ENCODE peak calls at places on chromosomes 5 and 9, in eight cellular contexts. One of them, this sample, is unnamed. For H3K4me1, the result is how much of the 10 kb centered on the place peaks cover.

GRCh38 chr5:37839441-37840035 is 303 bp downstream of the GDNF start:
- DNase-seq in PC-3: peak
- DNase-seq in HCT116: no peak
- DNase-seq in right lobe of liver: no peak
- DNase-seq in RWPE2: no peak
- DNase-seq in esophagus squamous epithelium: no peak
- DNase-seq in colonic mucosa: no peak
- DNase-seq in stomach: no peak
- DNase-seq in this sample: no peak

GRCh38 chr9:22097712-22098111 is 88.6 kb upstream of the CDKN2B start:
- DNase-seq in RWPE2: no peak
- DNase-seq in PC-3: peak
- DNase-seq in HCT116: no peak
- DNase-seq in esophagus squamous epithelium: no peak
- DNase-seq in right lobe of liver: no peak
- DNase-seq in stomach: no peak
- DNase-seq in colonic mucosa: no peak
- DNase-seq in this sample: no peak

GRCh38 chr5:137264573-137264972 is 234.6 kb downstream of the SPOCK1 start:
- DNase-seq in colonic mucosa: no peak
- DNase-seq in RWPE2: no peak
- DNase-seq in HCT116: no peak
- DNase-seq in PC-3: no peak
- DNase-seq in esophagus squamous epithelium: no peak
- DNase-seq in stomach: no peak
- DNase-seq in right lobe of liver: no peak
- DNase-seq in this sample: no peak

GRCh38 chr5:159849437-159850191 is 66.7 kb upstream of the ADRA1B start:
- DNase-seq in colonic mucosa: no peak
- DNase-seq in stomach: no peak
- DNase-seq in right lobe of liver: no peak
- DNase-seq in RWPE2: no peak
- DNase-seq in esophagus squamous epithelium: no peak
- DNase-seq in HCT116: no peak
- DNase-seq in PC-3: peak
- DNase-seq in this sample: no peak

GRCh38 chr5:115770466-115770865 is 46.0 kb downstream of the CDO1 start:
- DNase-seq in colonic mucosa: peak
- DNase-seq in RWPE2: no peak
- DNase-seq in PC-3: peak
- DNase-seq in right lobe of liver: no peak
- DNase-seq in esophagus squamous epithelium: no peak
- DNase-seq in stomach: peak
- DNase-seq in HCT116: peak
- DNase-seq in this sample: no peak

GRCh38 chr9:11023201-11023600 is 410.4 kb upstream of the PTPRD start:
- DNase-seq in PC-3: no peak
- DNase-seq in RWPE2: no peak
- DNase-seq in esophagus squamous epithelium: no peak
- DNase-seq in stomach: no peak
- DNase-seq in right lobe of liver: no peak
- DNase-seq in HCT116: no peak
- DNase-seq in colonic mucosa: no peak
- DNase-seq in this sample: no peak

GRCh38 chr5:24703934-24704333 is 59.2 kb upstream of the CDH10 start:
- DNase-seq in RWPE2: no peak
- DNase-seq in HCT116: no peak
- DNase-seq in colonic mucosa: no peak
- DNase-seq in right lobe of liver: no peak
- DNase-seq in stomach: no peak
- DNase-seq in esophagus squamous epithelium: no peak
- DNase-seq in PC-3: no peak
- DNase-seq in this sample: no peak

GRCh38 chr5:175797521-175798038 is 73.8 kb upstream of the CPLX2 start:
- DNase-seq in stomach: no peak
- DNase-seq in esophagus squamous epithelium: no peak
- DNase-seq in HCT116: no peak
- DNase-seq in RWPE2: no peak
- DNase-seq in right lobe of liver: no peak
- DNase-seq in colonic mucosa: no peak
- DNase-seq in PC-3: peak
- DNase-seq in this sample: no peak

GRCh38 chr5:151497391-151498002 is 50.1 kb downstream of the SLC36A1 start:
- DNase-seq in RWPE2: no peak
- DNase-seq in colonic mucosa: no peak
- DNase-seq in esophagus squamous epithelium: no peak
- DNase-seq in HCT116: no peak
- DNase-seq in stomach: no peak
- DNase-seq in right lobe of liver: no peak
- DNase-seq in PC-3: no peak
- DNase-seq in this sample: no peak

GRCh38 chr9:112755675-112756074 is 5.1 kb downstream of the SNX30 start:
- DNase-seq in RWPE2: no peak
- DNase-seq in right lobe of liver: no peak
- DNase-seq in esophagus squamous epithelium: no peak
- DNase-seq in HCT116: no peak
- DNase-seq in colonic mucosa: peak
- DNase-seq in stomach: no peak
- DNase-seq in PC-3: no peak
- DNase-seq in this sample: no peak

GRCh38 chr5:109468737-109469420 is 59.1 kb upstream of the PJA2 start:
- DNase-seq in colonic mucosa: peak
- DNase-seq in stomach: peak
- DNase-seq in HCT116: peak
- DNase-seq in PC-3: peak
- DNase-seq in right lobe of liver: peak
- DNase-seq in RWPE2: peak
- DNase-seq in esophagus squamous epithelium: peak
- DNase-seq in this sample: peak

GRCh38 chr5:142697846-142698245 is 12.0 kb upstream of the FGF1 start:
- DNase-seq in stomach: no peak
- DNase-seq in right lobe of liver: no peak
- DNase-seq in colonic mucosa: no peak
- DNase-seq in PC-3: peak
- DNase-seq in HCT116: no peak
- DNase-seq in RWPE2: no peak
- DNase-seq in esophagus squamous epithelium: no peak
- DNase-seq in this sample: no peak

GRCh38 chr5:4511996-4512656 is 628.0 kb upstream of the ADAMTS16 start:
- DNase-seq in right lobe of liver: no peak
- DNase-seq in PC-3: peak
- DNase-seq in colonic mucosa: no peak
- DNase-seq in esophagus squamous epithelium: no peak
- DNase-seq in HCT116: no peak
- DNase-seq in stomach: no peak
- DNase-seq in RWPE2: no peak
- DNase-seq in this sample: no peak

GRCh38 chr5:66306105-66306843 is 162.2 kb downstream of the SREK1 start:
- DNase-seq in right lobe of liver: no peak
- DNase-seq in PC-3: peak
- DNase-seq in colonic mucosa: peak
- DNase-seq in RWPE2: no peak
- DNase-seq in stomach: peak
- DNase-seq in esophagus squamous epithelium: no peak
- DNase-seq in HCT116: peak
- DNase-seq in this sample: no peak

GRCh38 chr5:2703615-2704014 is 47.9 kb downstream of the IRX2 start:
- DNase-seq in HCT116: no peak
- DNase-seq in colonic mucosa: no peak
- DNase-seq in right lobe of liver: no peak
- DNase-seq in PC-3: no peak
- DNase-seq in stomach: no peak
- DNase-seq in RWPE2: no peak
- DNase-seq in esophagus squamous epithelium: no peak
- DNase-seq in this sample: no peak

GRCh38 chr9:35191105-35191504 is 29.3 kb downstream of the UNC13B start:
- DNase-seq in esophagus squamous epithelium: no peak
- DNase-seq in colonic mucosa: no peak
- DNase-seq in stomach: no peak
- DNase-seq in PC-3: no peak
- DNase-seq in RWPE2: no peak
- DNase-seq in HCT116: no peak
- DNase-seq in right lobe of liver: no peak
- DNase-seq in this sample: no peak

GRCh38 chr9:99905833-99906402 is 536 bp upstream of the STX17 start:
- DNase-seq in HCT116: no peak
- DNase-seq in stomach: peak
- DNase-seq in right lobe of liver: no peak
- DNase-seq in colonic mucosa: peak
- DNase-seq in PC-3: peak
- DNase-seq in esophagus squamous epithelium: no peak
- DNase-seq in RWPE2: no peak
- DNase-seq in this sample: no peak

GRCh38 chr9:128056086-128056485 is 11.0 kb downstream of the NAIF1 start:
- DNase-seq in HCT116: no peak
- DNase-seq in stomach: peak
- DNase-seq in esophagus squamous epithelium: no peak
- DNase-seq in colonic mucosa: no peak
- DNase-seq in right lobe of liver: no peak
- DNase-seq in RWPE2: no peak
- DNase-seq in PC-3: no peak
- DNase-seq in this sample: no peak

GRCh38 chr5:34957857-34958690 is 28.7 kb downstream of the DNAJC21 start:
- DNase-seq in esophagus squamous epithelium: no peak
- DNase-seq in RWPE2: no peak
- DNase-seq in colonic mucosa: peak
- DNase-seq in right lobe of liver: no peak
- DNase-seq in stomach: no peak
- DNase-seq in HCT116: no peak
- DNase-seq in PC-3: peak
- DNase-seq in this sample: no peak

GRCh38 chr5:133565993-133566392 is 46.3 kb downstream of the FSTL4 start:
- DNase-seq in HCT116: no peak
- DNase-seq in colonic mucosa: no peak
- DNase-seq in stomach: no peak
- DNase-seq in esophagus squamous epithelium: no peak
- DNase-seq in RWPE2: no peak
- DNase-seq in right lobe of liver: no peak
- DNase-seq in PC-3: peak
- DNase-seq in this sample: no peak

GRCh38 chr5:16935271-16936149 is 578 bp downstream of the MYO10 start:
- DNase-seq in colonic mucosa: peak
- DNase-seq in esophagus squamous epithelium: peak
- DNase-seq in PC-3: peak
- DNase-seq in right lobe of liver: peak
- DNase-seq in RWPE2: peak
- DNase-seq in HCT116: no peak
- DNase-seq in stomach: peak
- DNase-seq in this sample: peak

GRCh38 chr5:112186401-112186990 is 232.6 kb downstream of the EPB41L4A start:
- DNase-seq in stomach: no peak
- DNase-seq in colonic mucosa: peak
- DNase-seq in right lobe of liver: no peak
- DNase-seq in esophagus squamous epithelium: no peak
- DNase-seq in HCT116: peak
- DNase-seq in RWPE2: no peak
- DNase-seq in PC-3: peak
- DNase-seq in this sample: no peak
- TF ChIP-seq CTCF in stomach: peak
- TF ChIP-seq CTCF in colonic mucosa: peak
- TF ChIP-seq CTCF in right lobe of liver: peak
- TF ChIP-seq CTCF in esophagus squamous epithelium: peak
- TF ChIP-seq CTCF in HCT116: peak
- TF ChIP-seq CTCF in RWPE2: peak
- TF ChIP-seq CTCF in PC-3: peak
- TF ChIP-seq CTCF in this sample: no peak

DNA sequence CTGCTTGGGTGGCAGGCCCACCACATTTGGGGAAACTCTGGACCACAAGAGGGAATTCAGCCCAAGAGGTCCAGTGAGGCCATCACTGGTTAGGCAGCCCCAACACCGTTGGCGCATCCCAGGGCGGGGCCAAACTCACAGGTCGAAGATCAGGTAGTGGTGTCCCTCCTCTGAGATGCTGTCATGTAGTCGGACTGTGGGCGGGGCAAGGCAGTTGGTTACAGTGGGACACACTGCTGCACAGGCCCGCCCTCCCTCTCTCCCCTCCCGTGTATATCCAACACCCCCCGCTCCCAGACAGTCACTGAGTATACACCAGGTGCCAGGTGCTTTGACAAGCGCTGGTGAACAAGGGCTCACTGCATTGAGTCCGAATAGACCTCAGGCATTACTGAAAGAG is 32.1 kb downstream of the CAMK2A start:
- DNase-seq in esophagus squamous epithelium: no peak
- DNase-seq in colonic mucosa: no peak
- DNase-seq in right lobe of liver: no peak
- DNase-seq in HCT116: no peak
- DNase-seq in stomach: no peak
- DNase-seq in RWPE2: peak
- DNase-seq in PC-3: no peak
- DNase-seq in this sample: no peak
- H3K4me1 ChIP-seq in esophagus squamous epithelium: under half
- H3K4me1 ChIP-seq in colonic mucosa: under half
- H3K4me1 ChIP-seq in right lobe of liver: under half
- H3K4me1 ChIP-seq in HCT116: under half
- H3K4me1 ChIP-seq in stomach: under half
- H3K4me1 ChIP-seq in RWPE2: under half
- H3K4me1 ChIP-seq in PC-3: under half
- H3K4me1 ChIP-seq in this sample: under half

GRCh38 chr5:78591972-78592700 is 56.4 kb downstream of the LHFPL2 start:
- DNase-seq in colonic mucosa: no peak
- DNase-seq in HCT116: no peak
- DNase-seq in PC-3: no peak
- DNase-seq in RWPE2: no peak
- DNase-seq in right lobe of liver: no peak
- DNase-seq in esophagus squamous epithelium: no peak
- DNase-seq in stomach: no peak
- DNase-seq in this sample: no peak

GRCh38 chr5:78589928-78590327 is 58.6 kb downstream of the LHFPL2 start:
- DNase-seq in HCT116: no peak
- DNase-seq in PC-3: no peak
- DNase-seq in RWPE2: no peak
- DNase-seq in stomach: no peak
- DNase-seq in colonic mucosa: no peak
- DNase-seq in right lobe of liver: no peak
- DNase-seq in esophagus squamous epithelium: no peak
- DNase-seq in this sample: no peak

GRCh38 chr5:78593465-78593864 is 55.1 kb downstream of the LHFPL2 start:
- DNase-seq in stomach: no peak
- DNase-seq in RWPE2: no peak
- DNase-seq in colonic mucosa: no peak
- DNase-seq in esophagus squamous epithelium: no peak
- DNase-seq in PC-3: peak
- DNase-seq in right lobe of liver: no peak
- DNase-seq in HCT116: no peak
- DNase-seq in this sample: no peak

GRCh38 chr5:78592735-78593386 is 55.7 kb downstream of the LHFPL2 start:
- DNase-seq in stomach: no peak
- DNase-seq in HCT116: no peak
- DNase-seq in right lobe of liver: no peak
- DNase-seq in PC-3: no peak
- DNase-seq in RWPE2: no peak
- DNase-seq in colonic mucosa: no peak
- DNase-seq in esophagus squamous epithelium: no peak
- DNase-seq in this sample: no peak

GRCh38 chr5:78591227-78591626 is 57.3 kb downstream of the LHFPL2 start:
- DNase-seq in right lobe of liver: no peak
- DNase-seq in esophagus squamous epithelium: no peak
- DNase-seq in PC-3: peak
- DNase-seq in colonic mucosa: no peak
- DNase-seq in HCT116: peak
- DNase-seq in stomach: no peak
- DNase-seq in RWPE2: no peak
- DNase-seq in this sample: no peak
- TF ChIP-seq CTCF in right lobe of liver: no peak
- TF ChIP-seq CTCF in esophagus squamous epithelium: no peak
- TF ChIP-seq CTCF in PC-3: no peak
- TF ChIP-seq CTCF in colonic mucosa: no peak
- TF ChIP-seq CTCF in HCT116: no peak
- TF ChIP-seq CTCF in stomach: no peak
- TF ChIP-seq CTCF in RWPE2: no peak
- TF ChIP-seq CTCF in this sample: no peak

GRCh38 chr9:135157856-135158571 is 70.5 kb downstream of the OLFM1 start:
- DNase-seq in esophagus squamous epithelium: no peak
- DNase-seq in colonic mucosa: no peak
- DNase-seq in right lobe of liver: no peak
- DNase-seq in RWPE2: no peak
- DNase-seq in stomach: no peak
- DNase-seq in PC-3: no peak
- DNase-seq in HCT116: no peak
- DNase-seq in this sample: no peak
- H3K4me1 ChIP-seq in esophagus squamous epithelium: under half
- H3K4me1 ChIP-seq in colonic mucosa: under half
- H3K4me1 ChIP-seq in right lobe of liver: under half
- H3K4me1 ChIP-seq in RWPE2: under half
- H3K4me1 ChIP-seq in stomach: under half
- H3K4me1 ChIP-seq in PC-3: under half
- H3K4me1 ChIP-seq in HCT116: under half
- H3K4me1 ChIP-seq in this sample: under half

This sample was measured in spleen.